ENCODE peak calls at places on chromosomes 5 and 9, in eight cellular contexts. P, K, T, N, F, I, W and E are unnamed samples.

GRCh38 chr9:137107312-137107921 is 7.1 kb downstream of the DPP7 start:
- DNase-seq in P (no peak), K (no peak), T (no peak), N (no peak), F (no peak), I (no peak), W (no peak), E (no peak)

GRCh38 chr5:172859966-172860365 is 25.9 kb downstream of the ERGIC1 start:
- DNase-seq in P (no peak), K (no peak), T (no peak), N (no peak), F (no peak), I (peak), W (no peak), E (no peak)

GRCh38 chr9:136201609-136202448 is 3.1 kb downstream of the LHX3 start:
- DNase-seq in P (peak), K (no peak), T (no peak), N (peak), F (no peak), I (no peak), W (no peak), E (no peak)

GRCh38 chr5:38678079-38678478 is 121.6 kb upstream of the LIFR start:
- DNase-seq in P (no peak), K (no peak), T (no peak), N (no peak), F (no peak), I (no peak), W (no peak), E (no peak)

GRCh38 chr9:136628287-136628686 is 34.4 kb upstream of the EGFL7 start:
- DNase-seq in P (no peak), K (no peak), T (no peak), N (no peak), F (no peak), I (no peak), W (no peak), E (no peak)

GRCh38 chr9:134738869-134739659 is 97.5 kb downstream of the COL5A1 start:
- DNase-seq in P (peak), K (peak), T (peak), N (peak), F (peak), I (peak), W (peak), E (no peak)

GRCh38 chr5:21159526-21160059 is 1171.6 kb upstream of the CDH18 start:
- DNase-seq in P (no peak), K (no peak), T (no peak), N (no peak), F (no peak), I (peak), W (no peak), E (no peak)

GRCh38 chr9:13149454-13149853 is 130.0 kb downstream of the MPDZ start:
- DNase-seq in P (no peak), K (peak), T (no peak), N (no peak), F (no peak), I (no peak), W (no peak), E (no peak)

GRCh38 chr5:101843055-101843454 is 453.0 kb downstream of the SLCO4C1 start:
- DNase-seq in P (no peak), K (no peak), T (no peak), N (no peak), F (no peak), I (no peak), W (no peak), E (no peak)

GRCh38 chr5:171300358-171300757 is 8.7 kb upstream of the TLX3 start:
- DNase-seq in P (no peak), K (no peak), T (no peak), N (no peak), F (no peak), I (no peak), W (no peak), E (no peak)

GRCh38 chr9:134321571-134321930 is 4.7 kb upstream of the RXRA start:
- DNase-seq in P (no peak), K (no peak), T (no peak), N (no peak), F (no peak), I (no peak), W (no peak), E (no peak)

GRCh38 chr5:69271376-69271775 is 36.7 kb downstream of the CDK7 start:
- DNase-seq in P (no peak), K (no peak), T (no peak), N (no peak), F (no peak), I (peak), W (no peak), E (no peak)

GRCh38 chr5:145484195-145484594 is 350.9 kb downstream of the PRELID2 start:
- DNase-seq in P (no peak), K (no peak), T (no peak), N (no peak), F (peak), I (peak), W (no peak), E (no peak)

GRCh38 chr5:163619951-163620350 is 114.5 kb downstream of the MAT2B start:
- DNase-seq in P (no peak), K (no peak), T (no peak), N (no peak), F (no peak), I (no peak), W (no peak), E (no peak)

GRCh38 chr9:107863406-107863805 is 373.8 kb upstream of the KLF4 start:
- DNase-seq in P (no peak), K (no peak), T (no peak), N (no peak), F (no peak), I (no peak), W (no peak), E (no peak)